ENCODE peak calls at places on chromosomes 16 and 17, in six cellular contexts. K, G, W, U, Z and B are unnamed samples.
A peak's percentile ranks its signal among the peaks of the same experiment; 100 is the strongest.

GRCh38 chr16:9092282-9092962 is 978 bp downstream of the HAPSTR1 start:
- DNase-seq in K (no peak), G (no peak), W (no peak), U (peak; percentile 73), Z (no peak), B (peak; percentile 66)

GRCh38 chr17:46818319-46818928 is at the start of gene WNT3:
- DNase-seq in K (no peak), G (no peak), W (no peak), U (no peak), Z (no peak), B (no peak)

GRCh38 chr17:27353469-27354050 is 59.6 kb downstream of the WSB1 start:
- DNase-seq in K (peak; percentile 97), G (peak; percentile 97), W (peak; percentile 76), U (peak; percentile 96), Z (peak; percentile 92), B (peak; percentile 88)

GRCh38 chr17:81035389-81036127 is 607 bp downstream of the BAIAP2 start:
- DNase-seq in K (peak; percentile 42), G (no peak), W (no peak), U (peak; percentile 63), Z (no peak), B (no peak)

GRCh38 chr17:50207318-50207717 is 5.9 kb upstream of the COL1A1 start:
- DNase-seq in K (no peak), G (no peak), W (no peak), U (no peak), Z (no peak), B (no peak)

GRCh38 chr16:86343111-86343642 is 167.2 kb upstream of the FOXF1 start:
- DNase-seq in K (peak; percentile 84), G (peak; percentile 85), W (no peak), U (no peak), Z (peak; percentile 89), B (no peak)

GRCh38 chr17:76124582-76125390 is 16.3 kb downstream of the FOXJ1 start:
- DNase-seq in K (no peak), G (peak; percentile 21), W (no peak), U (no peak), Z (no peak), B (no peak)

GRCh38 chr16:48173877-48174276 is 18.1 kb upstream of the ABCC12 start:
- DNase-seq in K (no peak), G (no peak), W (no peak), U (no peak), Z (no peak), B (no peak)

GRCh38 chr16:81703177-81704155 is 75.6 kb upstream of the PLCG2 start:
- DNase-seq in K (peak; percentile 93), G (peak; percentile 94), W (peak; percentile 23), U (peak; percentile 35), Z (peak; percentile 91), B (no peak)

GRCh38 chr16:27374794-27375499 is 27.0 kb upstream of the IL21R start:
- DNase-seq in K (peak; percentile 83), G (peak; percentile 83), W (peak; percentile 81), U (peak; percentile 74), Z (peak; percentile 80), B (no peak)

GRCh38 chr16:19717319-19717718 is 708 bp downstream of the KNOP1 start:
- DNase-seq in K (no peak), G (no peak), W (no peak), U (no peak), Z (peak; percentile 8), B (no peak)

GRCh38 chr17:44581868-44582267 is 24.6 kb downstream of the FZD2 start:
- DNase-seq in K (peak; percentile 31), G (no peak), W (no peak), U (no peak), Z (no peak), B (no peak)

GRCh38 chr17:32516940-32517711 is 30.3 kb downstream of the CDK5R1 start:
- DNase-seq in K (no peak), G (no peak), W (no peak), U (no peak), Z (no peak), B (no peak)

GRCh38 chr17:32513579-32513978 is 26.8 kb downstream of the CDK5R1 start:
- DNase-seq in K (no peak), G (no peak), W (no peak), U (no peak), Z (no peak), B (no peak)

GRCh38 chr17:32516450-32516849 is 29.7 kb downstream of the CDK5R1 start:
- DNase-seq in K (no peak), G (no peak), W (no peak), U (no peak), Z (no peak), B (no peak)

GRCh38 chr17:32515677-32516383 is 29.0 kb downstream of the CDK5R1 start:
- DNase-seq in K (no peak), G (no peak), W (no peak), U (no peak), Z (no peak), B (no peak)

DNA sequence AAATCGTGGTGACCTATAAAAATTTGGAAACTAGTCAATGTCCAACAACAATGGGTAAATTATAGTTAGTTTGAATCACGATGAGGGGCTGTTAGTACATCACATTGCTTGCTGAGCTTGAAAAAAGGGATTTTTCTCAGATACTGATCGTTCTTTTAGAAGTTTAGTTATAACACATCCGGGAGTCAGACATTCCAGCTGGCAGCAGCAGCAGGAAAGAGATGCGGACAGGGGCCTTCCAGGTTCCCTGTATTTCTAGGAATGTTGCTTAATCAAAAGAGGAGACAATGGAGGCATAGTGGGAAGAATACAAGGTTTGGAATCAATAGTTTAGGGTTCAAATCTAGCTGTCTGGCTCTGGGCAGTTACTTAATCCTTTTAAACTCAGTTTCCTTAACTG is 27.8 kb downstream of the CDK5R1 start:
- DNase-seq in K (no peak), G (no peak), W (no peak), U (no peak), Z (no peak), B (no peak)
- TF ChIP-seq CTCF in K (no peak), G (no peak), W (no peak), U (no peak), Z (no peak), B (no peak)

DNA sequence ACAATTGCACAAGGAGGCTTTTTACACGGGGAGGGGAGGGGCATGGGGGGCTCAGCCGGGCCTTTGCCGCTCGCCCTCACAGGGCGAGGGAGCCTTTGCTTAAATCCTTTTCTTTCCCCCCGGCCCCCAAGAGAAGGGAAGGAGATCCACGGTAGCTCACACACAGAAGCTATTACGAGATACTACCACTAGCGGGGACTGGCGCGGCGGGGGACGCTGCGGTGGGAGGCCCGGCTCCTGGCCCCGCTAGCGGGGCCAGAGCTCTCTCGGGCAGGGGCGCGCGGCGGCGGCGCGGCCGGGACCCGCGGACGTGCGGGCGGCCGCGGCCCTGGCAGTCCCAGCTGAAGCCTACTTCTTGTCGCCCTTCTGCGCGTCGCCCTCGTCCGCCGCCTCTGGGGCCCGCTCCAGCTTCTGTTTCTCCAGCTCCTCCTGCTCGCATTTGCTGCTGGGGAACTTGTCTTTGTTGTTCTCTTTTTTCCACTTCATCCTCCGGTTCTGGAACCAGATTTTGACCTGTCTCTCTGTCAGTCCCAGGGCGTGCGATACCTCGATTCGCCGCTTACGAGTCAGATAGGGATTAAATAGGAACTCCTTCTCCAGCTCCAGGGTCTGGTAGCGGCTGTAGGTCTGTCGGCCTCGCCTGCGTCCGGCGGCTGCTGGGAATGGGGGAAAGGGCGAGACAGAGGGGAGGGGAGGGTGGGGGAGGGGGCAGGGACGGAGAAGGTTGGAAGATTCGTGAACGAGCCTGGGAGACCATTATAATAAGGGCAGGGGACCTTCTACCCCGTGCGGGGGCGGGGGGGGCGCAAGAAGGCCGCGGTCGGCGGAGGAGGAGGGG is 2.0 kb downstream of the HOXB8 start:
- DNase-seq in K (no peak), G (peak; percentile 25), W (no peak), U (no peak), Z (peak; percentile 61), B (peak; percentile 57)
- TF ChIP-seq CTCF in K (peak; percentile 22), G (peak; percentile 8), W (peak; percentile 6), U (peak; percentile 36), Z (peak; percentile 33), B (peak; percentile 30)

GRCh38 chr16:12998376-12999085 is 97.1 kb downstream of the SHISA9 start:
- DNase-seq in K (no peak), G (no peak), W (no peak), U (no peak), Z (no peak), B (no peak)
- TF ChIP-seq CTCF in K (no peak), G (no peak), W (no peak), U (no peak), Z (no peak), B (no peak)

DNA sequence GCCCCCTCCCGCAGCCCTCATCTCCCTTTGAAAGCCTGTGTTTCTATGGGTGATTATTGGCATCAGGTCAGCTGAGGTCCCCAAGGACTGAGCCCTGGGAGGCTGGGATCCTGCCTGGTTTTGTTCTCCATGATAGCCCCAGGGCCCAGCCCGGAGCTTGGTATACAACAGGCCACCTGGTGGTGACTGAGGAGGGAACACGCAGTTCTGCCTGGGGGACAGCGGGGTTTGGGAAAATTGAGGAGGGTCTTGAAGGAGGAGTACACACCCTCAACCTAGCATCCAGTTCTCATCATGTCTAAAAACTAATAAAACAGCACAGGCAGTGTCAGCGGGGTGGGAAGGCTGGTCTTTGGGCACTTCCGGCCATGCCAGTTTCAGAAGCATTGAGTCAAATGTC is 335.1 kb downstream of the CPPED1 start:
- DNase-seq in K (no peak), G (no peak), W (no peak), U (no peak), Z (no peak), B (no peak)
- TF ChIP-seq CTCF in K (no peak), G (no peak), W (no peak), U (no peak), Z (no peak), B (no peak)

DNA sequence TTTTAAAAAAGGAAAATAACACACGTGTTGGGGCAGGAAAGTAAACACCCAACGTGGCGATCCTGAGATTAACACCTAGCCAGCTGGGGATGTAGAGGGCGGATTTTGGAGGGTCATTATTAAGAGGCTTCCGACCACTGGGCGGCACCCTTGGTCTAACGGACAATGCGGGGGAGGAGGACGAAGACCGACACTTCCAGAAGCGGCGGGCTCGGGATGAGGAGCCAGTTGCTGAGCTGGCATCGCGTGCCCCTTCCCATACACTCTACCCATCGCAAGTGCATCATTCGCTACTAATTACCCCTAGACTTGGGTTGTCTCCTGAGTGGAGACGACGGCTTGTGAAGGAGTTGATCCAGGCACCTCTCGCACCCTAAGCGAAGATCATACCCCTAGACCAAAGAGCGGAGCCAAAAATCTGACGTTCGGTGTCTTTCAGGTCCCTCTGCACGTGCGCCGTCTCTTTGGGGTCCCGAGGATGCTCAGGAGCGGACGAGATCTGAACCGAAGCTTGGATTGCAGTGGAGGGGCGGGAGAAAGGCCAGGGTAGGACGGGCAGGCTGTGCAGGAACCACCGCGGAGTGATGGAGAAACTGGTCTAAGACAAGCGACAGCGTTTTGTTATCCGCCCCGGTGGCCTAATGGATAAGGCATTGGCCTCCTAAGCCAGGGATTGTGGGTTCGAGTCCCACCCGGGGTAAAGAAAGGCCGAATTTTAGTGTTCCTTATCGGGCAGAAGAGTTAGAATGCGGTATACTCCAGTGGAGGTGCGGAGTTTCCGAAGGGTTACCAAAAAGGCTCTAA is 17.6 kb downstream of the ZNF213 start:
- DNase-seq in K (peak; percentile 90), G (peak; percentile 92), W (peak; percentile 86), U (peak; percentile 86), Z (peak; percentile 90), B (peak; percentile 79)
- TF ChIP-seq CTCF in K (peak; percentile 46), G (peak; percentile 28), W (peak; percentile 26), U (peak; percentile 24), Z (peak; percentile 49), B (peak; percentile 21)